ENCODE peak calls at places on chromosomes 2 and 18, in five cellular contexts. B is MM.1S, V is H1, L is mammary epithelial cell, Y is astrocyte. W is an unnamed sample.

GRCh38 chr2:201208563-201209252 is 25.8 kb downstream of the CASP10 start:
- DNase-seq in Y (no peak), B (no peak), V (no peak), L (no peak), W (no peak)

GRCh38 chr2:127525692-127526141 is 572 bp downstream of the IWS1 start:
- DNase-seq in V (no peak), Y (peak; percentile 56), L (peak; percentile 59), B (peak; percentile 42), W (no peak)

GRCh38 chr2:65299246-65299645 is 71.6 kb downstream of the ACTR2 start:
- DNase-seq in L (peak; percentile 43), V (no peak), Y (peak; percentile 55), B (no peak), W (no peak)

GRCh38 chr2:195934484-195934883 is 134.2 kb downstream of the DNAH7 start:
- DNase-seq in V (no peak), B (no peak), Y (no peak), L (no peak), W (no peak)

GRCh38 chr2:20365249-20365817 is 14.7 kb upstream of the PUM2 start:
- DNase-seq in B (peak; percentile 33), V (no peak), Y (peak; percentile 61), L (peak; percentile 85), W (no peak)

GRCh38 chr2:128661955-128662564 is 343.4 kb upstream of the HS6ST1 start:
- DNase-seq in B (no peak), V (no peak), L (no peak), Y (no peak), W (no peak)

GRCh38 chr18:1488957-1489356 is 584.3 kb downstream of the ADCYAP1 start:
- DNase-seq in V (no peak), L (no peak), Y (no peak), B (no peak), W (no peak)

GRCh38 chr18:67483237-67483636 is 33.3 kb downstream of the DSEL start:
- DNase-seq in Y (no peak), V (no peak), B (no peak), L (no peak), W (no peak)

GRCh38 chr2:47037678-47038077 is 117.4 kb downstream of the STPG4 start:
- DNase-seq in V (no peak), Y (no peak), L (no peak), B (peak; percentile 67), W (no peak)

GRCh38 chr18:51617572-51618260 is 420.2 kb upstream of the MEX3C start:
- DNase-seq in B (no peak), Y (no peak), V (no peak), L (peak; percentile 35), W (no peak)

GRCh38 chr2:95284886-95285541 is 10.8 kb downstream of the PROM2 start:
- DNase-seq in B (no peak), Y (no peak), L (no peak), V (no peak), W (no peak)

GRCh38 chr2:25853038-25853638 is 25.1 kb downstream of the ASXL2 start:
- DNase-seq in Y (no peak), B (peak; percentile 35), V (no peak), L (no peak), W (no peak)

GRCh38 chr2:105546623-105546964 is 147.7 kb upstream of the FHL2 start:
- DNase-seq in Y (no peak), V (no peak), L (no peak), B (no peak), W (no peak)

GRCh38 chr2:24050041-24050655 is 607 bp downstream of the FKBP1B start:
- DNase-seq in L (peak; percentile 12), Y (no peak), B (no peak), V (no peak), W (no peak)

GRCh38 chr2:72205546-72205863 is 57.8 kb upstream of the CYP26B1 start:
- DNase-seq in L (no peak), Y (no peak), V (no peak), B (no peak), W (no peak)

GRCh38 chr2:10820562-10820961 is 8.0 kb upstream of the PDIA6 start:
- DNase-seq in Y (no peak), L (no peak), V (no peak), B (no peak), W (no peak)

GRCh38 chr2:75246441-75247167 is 47.3 kb upstream of the TACR1 start:
- DNase-seq in L (no peak), Y (peak; percentile 17), V (no peak), B (no peak), W (no peak)

GRCh38 chr2:79876430-79876829 is 363.6 kb downstream of the CTNNA2 start:
- DNase-seq in B (peak; percentile 33), L (no peak), Y (no peak), V (no peak), W (no peak)

GRCh38 chr2:189155795-189156194 is 23.8 kb downstream of the COL5A2 start:
- DNase-seq in V (no peak), Y (no peak), B (no peak), L (no peak), W (no peak)

GRCh38 chr18:76573325-76574025 is 78.4 kb upstream of the ZNF516 start:
- DNase-seq in B (no peak), L (peak; percentile 87), Y (peak; percentile 68), V (no peak), W (no peak)

GRCh38 chr2:130342533-130343275 is at the start of gene IMP4:
- DNase-seq in V (peak; percentile 94), L (peak; percentile 99), B (peak; percentile 98), Y (peak; percentile 100), W (peak; percentile 90)

GRCh38 chr2:50957880-50958279 is 74.1 kb downstream of the NRXN1 start:
- DNase-seq in Y (peak; percentile 42), V (no peak), L (no peak), B (no peak), W (no peak)

GRCh38 chr18:7926526-7926925 is 359.4 kb downstream of the PTPRM start:
- DNase-seq in V (no peak), B (no peak), Y (no peak), L (no peak), W (no peak)

GRCh38 chr2:52390651-52391050 is 1358.7 kb upstream of the NRXN1 start:
- DNase-seq in V (no peak), B (no peak), L (no peak), Y (peak; percentile 11), W (no peak)

GRCh38 chr2:52396836-52397235 is 1364.9 kb upstream of the NRXN1 start:
- DNase-seq in L (no peak), V (no peak), Y (no peak), B (no peak), W (no peak)

GRCh38 chr2:52391576-52391975 is 1359.6 kb upstream of the NRXN1 start:
- DNase-seq in L (no peak), V (no peak), B (no peak), Y (no peak), W (no peak)

GRCh38 chr2:52395912-52396311 is 1364.0 kb upstream of the NRXN1 start:
- DNase-seq in Y (peak; percentile 56), B (no peak), V (no peak), L (no peak), W (no peak)
- H2AFZ ChIP-seq in Y (no peak overlapping the region), B (no peak overlapping the region), V (no peak overlapping the region), L (no peak overlapping the region), W (no peak overlapping the region)

DNA sequence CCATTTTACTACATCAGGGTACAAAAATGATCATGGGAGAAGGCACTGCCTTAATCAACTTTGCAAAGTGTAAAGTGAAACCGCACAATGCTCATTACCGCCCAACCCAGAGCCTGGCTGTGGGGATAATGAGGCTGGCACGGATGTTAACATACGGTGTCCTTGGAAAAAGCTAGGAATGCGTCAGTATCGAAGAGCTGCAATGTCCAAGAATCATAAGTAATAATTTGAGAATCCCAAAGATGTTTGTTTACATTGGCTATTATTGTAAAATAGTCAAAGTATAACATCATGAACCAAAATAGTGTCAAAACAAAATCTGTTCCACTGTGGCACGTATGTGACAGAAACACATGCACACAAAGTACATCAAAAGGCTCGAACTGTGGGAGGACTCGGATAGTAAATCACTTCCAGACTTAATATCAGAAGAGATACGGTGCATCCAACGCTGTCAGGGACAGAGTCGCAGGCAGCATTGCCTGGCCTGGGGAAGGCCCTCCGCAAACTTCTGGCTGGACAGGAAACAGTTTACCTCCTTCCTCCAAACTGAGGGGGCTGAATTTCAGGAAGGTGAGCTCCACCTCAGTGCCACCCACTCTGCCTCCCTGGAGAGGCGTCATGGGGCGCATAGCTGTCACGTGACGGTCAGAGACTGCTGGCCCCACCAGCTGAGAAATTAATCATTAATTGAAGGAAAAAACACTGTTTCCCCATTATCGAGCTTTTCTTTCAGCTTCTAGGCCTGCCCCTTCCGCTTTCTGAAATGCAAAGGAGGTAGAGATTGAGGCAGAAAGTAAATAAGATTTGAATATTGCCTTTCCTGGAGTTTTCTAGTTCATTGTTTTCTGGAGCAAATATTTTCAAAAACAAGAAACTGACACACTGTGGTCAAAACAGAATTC is 1.8 kb upstream of the ID2 start:
- DNase-seq in Y (peak; percentile 66), L (no peak), B (no peak), V (no peak), W (no peak)
- H3K4me1 ChIP-seq in Y (peaks cover 45% of the 10 kb centered on the region), L (peaks cover 20% of the 10 kb centered on the region), B (peaks cover 20% of the 10 kb centered on the region), V (peaks cover 40% of the 10 kb centered on the region), W (peaks cover 34% of the 10 kb centered on the region)

GRCh38 chr2:218671077-218671653 is 637 bp downstream of the RNF25 start:
- DNase-seq in B (no peak), Y (peak; percentile 18), V (no peak), L (peak; percentile 62), W (no peak)
- H2AFZ ChIP-seq in B (peak overlapping the region; percentile 73), Y (peak overlapping the region; percentile 82), V (peak overlapping the region; percentile 73), L (peak overlapping the region; percentile 97), W (peak overlapping the region; percentile 91)

DNA sequence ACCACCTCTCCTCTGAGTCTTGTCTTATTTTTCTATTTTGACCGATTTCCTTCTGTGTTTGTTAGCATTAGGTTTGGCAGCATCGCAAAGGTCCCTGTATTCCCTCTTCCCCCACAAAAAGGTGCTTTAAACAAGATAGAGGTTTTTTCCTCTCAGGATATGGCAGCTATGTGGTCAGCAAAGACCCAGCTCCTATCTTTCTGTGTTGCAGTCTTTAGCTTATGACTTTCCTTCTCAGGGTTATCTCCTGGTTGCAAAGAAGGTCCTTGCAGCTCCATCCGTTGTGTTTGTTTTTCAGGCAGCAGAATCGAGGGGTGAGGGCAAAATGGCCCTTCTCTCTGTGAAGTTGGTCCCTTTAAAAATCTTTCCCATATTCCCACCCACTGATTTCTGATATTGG is 38.4 kb downstream of the GALNT1 start:
- DNase-seq in V (no peak), L (no peak), B (no peak), Y (no peak), W (no peak)
- H3K4me1 ChIP-seq in V (peaks cover 4% of the 10 kb centered on the region), L (peaks cover 17% of the 10 kb centered on the region), B (peaks cover 20% of the 10 kb centered on the region), Y (peaks cover 30% of the 10 kb centered on the region), W (peaks cover 13% of the 10 kb centered on the region)